ENCODE peak calls at places on chromosomes 2 and 18, in nine cellular contexts. R is ovary; K is cardiac muscle cell; H is tibial artery; F is right cardiac atrium; A is CD8-positive, alpha-beta memory T cell; D is IMR-90; V is PC-3; Q is pancreas. P is an unnamed sample.

GRCh38 chr18:59839931-59840685 is 59.7 kb upstream of the PMAIP1 start:
- DNase-seq in Q (no peak), F (no peak), D (no peak), H (no peak), R (no peak), K (no peak), A (no peak), V (peak; percentile 36), P (no peak)

GRCh38 chr2:241274127-241274526 is 41.3 kb downstream of the HDLBP start:
- DNase-seq in F (no peak), D (no peak), K (no peak), R (no peak), H (no peak), V (no peak), Q (peak; percentile 50), A (no peak), P (peak; percentile 47)

GRCh38 chr2:104768694-104769093 is 85.2 kb upstream of the POU3F3 start:
- DNase-seq in K (no peak), D (no peak), R (no peak), A (no peak), H (no peak), F (no peak), V (no peak), Q (no peak), P (no peak)

GRCh38 chr2:173657996-173658717 is 303.5 kb downstream of the CDCA7 start:
- DNase-seq in D (peak; percentile 97), K (no peak), R (no peak), F (no peak), A (no peak), Q (no peak), V (peak; percentile 94), H (no peak), P (no peak)

GRCh38 chr2:171712051-171712450 is 24.8 kb downstream of the DYNC1I2 start:
- DNase-seq in H (no peak), K (no peak), Q (no peak), R (no peak), F (no peak), V (peak; percentile 74), A (no peak), D (peak; percentile 92), P (no peak)

GRCh38 chr2:20411361-20411894 is 35.4 kb upstream of the RHOB start:
- DNase-seq in D (peak; percentile 77), R (peak; percentile 71), F (peak; percentile 91), V (peak; percentile 89), Q (peak; percentile 69), A (peak; percentile 55), H (peak; percentile 95), K (peak; percentile 65), P (peak; percentile 92)

GRCh38 chr2:239685556-239685955 is 284.7 kb upstream of the HDAC4 start:
- DNase-seq in H (peak; percentile 34), Q (no peak), K (no peak), D (no peak), F (no peak), R (no peak), A (no peak), V (no peak), P (peak; percentile 18)

GRCh38 chr2:240024766-240025165 is 376 bp downstream of the NDUFA10 start:
- DNase-seq in V (no peak), R (no peak), F (no peak), D (no peak), K (peak; percentile 26), A (peak; percentile 10), Q (no peak), H (peak; percentile 61), P (no peak)

GRCh38 chr2:173410579-173410978 is 55.9 kb downstream of the CDCA7 start:
- DNase-seq in R (no peak), H (no peak), D (no peak), V (no peak), F (no peak), Q (no peak), A (no peak), K (no peak), P (no peak)

GRCh38 chr2:231099918-231100317 is 24.9 kb downstream of the HTR2B start:
- DNase-seq in Q (no peak), K (peak; percentile 4), V (no peak), F (no peak), H (no peak), R (no peak), A (no peak), D (no peak), P (no peak)

GRCh38 chr18:3623769-3624545 is 174.0 kb downstream of the TGIF1 start:
- DNase-seq in H (peak; percentile 88), Q (peak; percentile 41), A (no peak), D (peak; percentile 98), R (peak; percentile 67), F (peak; percentile 87), V (peak; percentile 98), K (peak; percentile 70), P (peak; percentile 93)

GRCh38 chr18:3624818-3625716 is 175.1 kb downstream of the TGIF1 start:
- DNase-seq in D (peak; percentile 98), F (no peak), A (peak; percentile 19), V (peak; percentile 95), H (peak; percentile 72), Q (no peak), R (no peak), K (peak; percentile 7), P (peak; percentile 74)

GRCh38 chr18:3626927-3627240 is 176.9 kb downstream of the TGIF1 start:
- DNase-seq in A (no peak), Q (no peak), F (no peak), R (no peak), K (no peak), D (no peak), H (no peak), V (peak; percentile 66), P (no peak)

GRCh38 chr18:3625717-3626091 is 175.7 kb downstream of the TGIF1 start:
- DNase-seq in A (no peak), D (peak; percentile 19), Q (no peak), K (no peak), R (no peak), V (peak; percentile 8), H (no peak), F (no peak), P (no peak)

GRCh38 chr18:3624546-3624817 is 174.5 kb downstream of the TGIF1 start:
- DNase-seq in R (no peak), D (no peak), A (no peak), K (no peak), H (no peak), F (no peak), V (no peak), Q (no peak), P (no peak)
- H3K27ac ChIP-seq in R (peak overlapping the region; percentile 69), D (peak overlapping the region; percentile 96), A (peak overlapping the region; percentile 91), K (peak overlapping the region; percentile 96), H (peak overlapping the region; percentile 88), F (peak overlapping the region; percentile 74), V (peak overlapping the region; percentile 98), Q (peak overlapping the region; percentile 76), P (peak overlapping the region; percentile 80)

GRCh38 chr2:18719978-18720775 is 130.8 kb upstream of the NT5C1B start:
- DNase-seq in V (peak; percentile 82), R (no peak), H (peak; percentile 75), Q (no peak), A (no peak), K (no peak), F (no peak), D (peak; percentile 58), P (no peak)

GRCh38 chr2:18723219-18723618 is 133.8 kb upstream of the NT5C1B start:
- DNase-seq in V (no peak), K (no peak), H (no peak), D (no peak), Q (no peak), R (no peak), F (no peak), A (no peak), P (no peak)

GRCh38 chr2:18722101-18722500 is 132.7 kb upstream of the NT5C1B start:
- DNase-seq in H (no peak), D (peak; percentile 44), V (peak; percentile 17), F (no peak), Q (no peak), A (no peak), R (no peak), K (no peak), P (no peak)

DNA sequence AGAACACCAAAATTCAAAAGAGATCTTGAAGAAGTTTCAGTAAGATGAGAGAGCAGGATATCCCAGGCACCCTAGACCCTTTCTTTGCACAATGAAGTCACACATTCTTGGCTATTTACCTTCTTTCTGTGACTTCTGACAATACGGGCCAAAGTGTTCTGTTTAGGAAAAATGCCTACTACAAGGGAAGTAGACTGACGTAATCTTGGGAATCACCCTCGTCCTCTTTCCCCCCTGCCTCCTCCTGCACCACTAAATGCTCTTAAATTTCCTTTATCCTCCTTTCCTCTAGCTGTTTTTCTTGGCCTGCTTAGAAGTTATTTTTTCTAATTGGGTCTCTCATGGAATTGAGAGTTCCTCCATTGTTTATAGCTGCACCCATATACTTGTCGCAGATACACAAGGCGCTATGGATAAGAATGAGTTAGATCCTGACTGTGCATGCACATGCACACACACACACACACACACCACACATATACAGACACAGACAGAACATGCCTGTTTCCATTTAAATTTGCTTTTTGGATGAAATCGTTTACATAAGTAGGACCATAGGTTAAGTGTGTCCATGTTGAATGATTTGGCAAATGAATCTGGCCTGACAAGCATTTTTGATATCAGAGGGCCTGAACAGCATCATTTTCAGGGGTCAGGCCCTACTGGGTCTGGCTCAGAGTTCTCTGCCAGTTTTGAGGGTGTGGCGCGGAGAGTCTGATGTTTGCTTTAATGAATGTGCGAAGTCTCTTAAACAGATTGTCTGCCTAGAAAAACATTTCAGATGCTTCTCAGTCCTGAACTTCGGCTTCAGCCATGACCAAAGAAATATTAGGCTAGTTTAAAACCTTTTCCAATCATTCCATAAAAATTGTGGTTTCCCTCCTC is 131.9 kb upstream of the NT5C1B start:
- DNase-seq in R (no peak), D (peak; percentile 10), V (no peak), A (no peak), K (no peak), Q (no peak), H (no peak), F (no peak), P (no peak)
- H3K27ac ChIP-seq in R (no peak overlapping the region), D (no peak overlapping the region), V (no peak overlapping the region), A (no peak overlapping the region), K (no peak overlapping the region), Q (no peak overlapping the region), H (peak overlapping the region; percentile 64), F (no peak overlapping the region), P (peak overlapping the region; percentile 38)

GRCh38 chr2:32941944-32942690 is 4.6 kb upstream of the LTBP1 start:
- DNase-seq in F (no peak), A (no peak), R (no peak), H (no peak), Q (no peak), K (no peak), D (no peak), V (no peak), P (no peak)
- H3K27ac ChIP-seq in F (no peak overlapping the region), A (no peak overlapping the region), R (no peak overlapping the region), H (no peak overlapping the region), Q (no peak overlapping the region), K (no peak overlapping the region), D (no peak overlapping the region), V (no peak overlapping the region), P (peak overlapping the region; percentile 88)

GRCh38 chr2:11729362-11730212 is 16.8 kb upstream of the LPIN1 start:
- DNase-seq in K (no peak), H (no peak), Q (no peak), V (no peak), D (no peak), F (no peak), A (no peak), R (no peak), P (no peak)

GRCh38 chr2:11732587-11732986 is 13.8 kb upstream of the LPIN1 start:
- DNase-seq in K (no peak), F (no peak), V (peak; percentile 19), A (no peak), Q (no peak), H (no peak), R (no peak), D (no peak), P (no peak)
- H3K27ac ChIP-seq in K (no peak overlapping the region), F (no peak overlapping the region), V (no peak overlapping the region), A (no peak overlapping the region), Q (no peak overlapping the region), H (no peak overlapping the region), R (no peak overlapping the region), D (no peak overlapping the region), P (no peak overlapping the region)